ENCODE peak calls at places on chromosome 12, in five cellular contexts. One of them, this sample, is unnamed.
A peak's percentile ranks its signal among the peaks of the same experiment; 100 is the strongest.

GRCh38 chr12:15525414-15525813 is 203.1 kb downstream of the PTPRO start:
- DNase-seq in GM12878: no peak
- DNase-seq in MM.1S: no peak
- DNase-seq in HCT116: no peak
- DNase-seq in neural progenitor cell: no peak
- DNase-seq in this sample: no peak

GRCh38 chr12:124919646-124920352 is 5.3 kb upstream of the UBC start:
- DNase-seq in MM.1S: peak; percentile 70
- DNase-seq in neural progenitor cell: peak; percentile 30
- DNase-seq in GM12878: peak; percentile 76
- DNase-seq in HCT116: no peak
- DNase-seq in this sample: peak; percentile 45

GRCh38 chr12:46963977-46964376 is 115.4 kb upstream of the PCED1B start:
- DNase-seq in HCT116: no peak
- DNase-seq in GM12878: no peak
- DNase-seq in neural progenitor cell: no peak
- DNase-seq in MM.1S: no peak
- DNase-seq in this sample: no peak

GRCh38 chr12:88391556-88391955 is 188.7 kb downstream of the KITLG start:
- DNase-seq in MM.1S: peak; percentile 59
- DNase-seq in GM12878: no peak
- DNase-seq in HCT116: peak; percentile 6
- DNase-seq in neural progenitor cell: no peak
- DNase-seq in this sample: no peak

GRCh38 chr12:131041216-131041967 is 87.7 kb downstream of the ADGRD1 start:
- DNase-seq in HCT116: no peak
- DNase-seq in GM12878: no peak
- DNase-seq in MM.1S: no peak
- DNase-seq in neural progenitor cell: no peak
- DNase-seq in this sample: no peak

GRCh38 chr12:71465794-71466193 is 26.2 kb downstream of the LGR5 start:
- DNase-seq in neural progenitor cell: no peak
- DNase-seq in GM12878: no peak
- DNase-seq in MM.1S: no peak
- DNase-seq in HCT116: no peak
- DNase-seq in this sample: no peak

GRCh38 chr12:102800565-102800964 is 116.5 kb downstream of the PAH start:
- DNase-seq in neural progenitor cell: no peak
- DNase-seq in MM.1S: no peak
- DNase-seq in HCT116: no peak
- DNase-seq in GM12878: no peak
- DNase-seq in this sample: no peak

GRCh38 chr12:75820848-75821578 is 210.6 kb downstream of the PHLDA1 start:
- DNase-seq in GM12878: no peak
- DNase-seq in neural progenitor cell: no peak
- DNase-seq in HCT116: no peak
- DNase-seq in MM.1S: no peak
- DNase-seq in this sample: no peak

GRCh38 chr12:123101467-123102004 is 49.4 kb downstream of the PITPNM2 start:
- DNase-seq in MM.1S: no peak
- DNase-seq in neural progenitor cell: no peak
- DNase-seq in HCT116: no peak
- DNase-seq in GM12878: no peak
- DNase-seq in this sample: no peak

GRCh38 chr12:100574262-100575074 is 984 bp downstream of the GAS2L3 start:
- DNase-seq in neural progenitor cell: peak; percentile 45
- DNase-seq in HCT116: no peak
- DNase-seq in GM12878: no peak
- DNase-seq in MM.1S: no peak
- DNase-seq in this sample: no peak

GRCh38 chr12:28172434-28173030 is 17.7 kb upstream of the CCDC91 start:
- DNase-seq in neural progenitor cell: peak; percentile 53
- DNase-seq in GM12878: no peak
- DNase-seq in HCT116: peak; percentile 36
- DNase-seq in MM.1S: peak; percentile 26
- DNase-seq in this sample: peak; percentile 13

GRCh38 chr12:87300-87699 is 20.7 kb downstream of the IQSEC3 start:
- DNase-seq in neural progenitor cell: no peak
- DNase-seq in GM12878: no peak
- DNase-seq in MM.1S: no peak
- DNase-seq in HCT116: no peak
- DNase-seq in this sample: no peak

GRCh38 chr12:54020587-54020969 is 7.7 kb upstream of the HOXC6 start:
- DNase-seq in neural progenitor cell: no peak
- DNase-seq in MM.1S: no peak
- DNase-seq in HCT116: no peak
- DNase-seq in GM12878: no peak
- DNase-seq in this sample: no peak

GRCh38 chr12:26017484-26018211 is 59.2 kb downstream of the RASSF8 start:
- DNase-seq in GM12878: no peak
- DNase-seq in HCT116: peak; percentile 27
- DNase-seq in neural progenitor cell: peak; percentile 85
- DNase-seq in MM.1S: peak; percentile 37
- DNase-seq in this sample: peak; percentile 27

GRCh38 chr12:121379945-121380344 is 20.0 kb upstream of the RNF34 start:
- DNase-seq in GM12878: no peak
- DNase-seq in MM.1S: no peak
- DNase-seq in neural progenitor cell: no peak
- DNase-seq in HCT116: no peak
- DNase-seq in this sample: no peak

GRCh38 chr12:124861492-124861891 is 2.2 kb downstream of the SCARB1 start:
- DNase-seq in neural progenitor cell: no peak
- DNase-seq in MM.1S: no peak
- DNase-seq in GM12878: peak; percentile 39
- DNase-seq in HCT116: peak; percentile 53
- DNase-seq in this sample: no peak

GRCh38 chr12:104588048-104588942 is 131.5 kb downstream of the CHST11 start:
- DNase-seq in MM.1S: no peak
- DNase-seq in HCT116: peak; percentile 89
- DNase-seq in GM12878: no peak
- DNase-seq in neural progenitor cell: no peak
- DNase-seq in this sample: no peak

GRCh38 chr12:29158364-29158763 is 9.3 kb downstream of the FAR2 start:
- DNase-seq in MM.1S: no peak
- DNase-seq in neural progenitor cell: no peak
- DNase-seq in HCT116: no peak
- DNase-seq in GM12878: no peak
- DNase-seq in this sample: no peak

GRCh38 chr12:53844989-53845836 is 93.4 kb upstream of the HOXC13 start:
- DNase-seq in HCT116: no peak
- DNase-seq in neural progenitor cell: no peak
- DNase-seq in GM12878: no peak
- DNase-seq in MM.1S: no peak
- DNase-seq in this sample: no peak

GRCh38 chr12:828726-829395 is 76.5 kb downstream of the WNK1 start:
- DNase-seq in HCT116: no peak
- DNase-seq in GM12878: no peak
- DNase-seq in neural progenitor cell: no peak
- DNase-seq in MM.1S: no peak
- DNase-seq in this sample: no peak

GRCh38 chr12:87667378-87667777 is 361.8 kb downstream of the C12orf50 start:
- DNase-seq in HCT116: no peak
- DNase-seq in GM12878: no peak
- DNase-seq in neural progenitor cell: no peak
- DNase-seq in MM.1S: peak; percentile 23
- DNase-seq in this sample: peak; percentile 1

GRCh38 chr12:131375261-131375971 is 335.5 kb upstream of the SFSWAP start:
- DNase-seq in HCT116: no peak
- DNase-seq in neural progenitor cell: no peak
- DNase-seq in GM12878: no peak
- DNase-seq in MM.1S: no peak
- DNase-seq in this sample: no peak

GRCh38 chr12:27031531-27031930 is 9.2 kb downstream of the MED21 start:
- DNase-seq in HCT116: no peak
- DNase-seq in GM12878: no peak
- DNase-seq in MM.1S: no peak
- DNase-seq in neural progenitor cell: no peak
- DNase-seq in this sample: no peak
- H2AFZ ChIP-seq in HCT116: no peak overlapping the region
- H2AFZ ChIP-seq in GM12878: no peak overlapping the region
- H2AFZ ChIP-seq in MM.1S: no peak overlapping the region
- H2AFZ ChIP-seq in neural progenitor cell: no peak overlapping the region
- H2AFZ ChIP-seq in this sample: no peak overlapping the region

GRCh38 chr12:57452937-57453509 is 2.1 kb upstream of the INHBE start:
- DNase-seq in HCT116: no peak
- DNase-seq in neural progenitor cell: peak; percentile 89
- DNase-seq in MM.1S: peak; percentile 56
- DNase-seq in GM12878: no peak
- DNase-seq in this sample: peak; percentile 71

GRCh38 chr12:57454213-57454565 is 918 bp upstream of the INHBE start:
- DNase-seq in HCT116: no peak
- DNase-seq in MM.1S: no peak
- DNase-seq in GM12878: no peak
- DNase-seq in neural progenitor cell: no peak
- DNase-seq in this sample: no peak

GRCh38 chr12:57451233-57451778 is 3.8 kb upstream of the INHBE start:
- DNase-seq in GM12878: no peak
- DNase-seq in HCT116: no peak
- DNase-seq in neural progenitor cell: no peak
- DNase-seq in MM.1S: no peak
- DNase-seq in this sample: no peak

GRCh38 chr12:57450057-57450456 is 5.0 kb upstream of the INHBE start:
- DNase-seq in HCT116: no peak
- DNase-seq in GM12878: no peak
- DNase-seq in neural progenitor cell: no peak
- DNase-seq in MM.1S: no peak
- DNase-seq in this sample: no peak

DNA sequence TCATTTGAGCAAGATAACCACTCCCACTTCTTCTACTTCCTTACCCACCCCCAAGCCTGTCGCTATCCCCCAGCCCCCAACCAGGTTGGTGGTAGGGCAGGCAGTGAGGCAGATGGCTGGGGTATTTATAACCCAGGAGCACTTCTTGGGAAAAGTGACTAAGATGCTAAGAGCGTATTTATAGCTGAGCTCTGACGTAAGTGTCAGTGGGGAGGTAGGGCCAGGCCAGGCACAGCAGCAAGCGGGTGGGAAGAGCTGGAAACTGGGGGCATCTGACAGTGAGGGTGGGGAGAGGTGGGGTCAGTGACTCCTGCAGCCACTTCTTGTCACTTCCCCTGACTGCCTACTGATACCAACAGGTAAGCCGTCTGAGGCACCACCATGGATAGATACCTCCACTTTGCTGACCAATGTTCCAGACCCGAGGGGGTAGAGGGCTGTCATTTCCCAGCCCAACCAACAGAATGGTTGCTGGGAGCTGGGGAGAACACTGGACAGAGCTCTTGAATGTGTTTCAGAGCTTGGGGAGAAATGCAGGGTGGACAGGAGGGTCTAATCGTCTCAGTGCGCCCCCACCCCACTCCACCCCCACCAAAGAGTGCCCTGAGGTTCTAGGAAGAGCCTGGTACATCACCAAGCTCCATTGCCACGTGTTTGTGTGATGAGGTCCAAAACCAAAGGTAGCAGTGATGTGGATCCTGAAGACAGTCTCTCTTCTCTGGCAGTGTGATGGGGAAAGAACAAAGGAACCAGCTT is 2.7 kb upstream of the INHBE start:
- DNase-seq in HCT116: no peak
- DNase-seq in neural progenitor cell: no peak
- DNase-seq in MM.1S: no peak
- DNase-seq in GM12878: no peak
- DNase-seq in this sample: no peak
- H3K4me2 ChIP-seq in HCT116: peak overlapping the region; percentile 13
- H3K4me2 ChIP-seq in neural progenitor cell: no peak overlapping the region
- H3K4me2 ChIP-seq in MM.1S: no peak overlapping the region
- H3K4me2 ChIP-seq in GM12878: no peak overlapping the region
- H3K4me2 ChIP-seq in this sample: no peak overlapping the region

DNA sequence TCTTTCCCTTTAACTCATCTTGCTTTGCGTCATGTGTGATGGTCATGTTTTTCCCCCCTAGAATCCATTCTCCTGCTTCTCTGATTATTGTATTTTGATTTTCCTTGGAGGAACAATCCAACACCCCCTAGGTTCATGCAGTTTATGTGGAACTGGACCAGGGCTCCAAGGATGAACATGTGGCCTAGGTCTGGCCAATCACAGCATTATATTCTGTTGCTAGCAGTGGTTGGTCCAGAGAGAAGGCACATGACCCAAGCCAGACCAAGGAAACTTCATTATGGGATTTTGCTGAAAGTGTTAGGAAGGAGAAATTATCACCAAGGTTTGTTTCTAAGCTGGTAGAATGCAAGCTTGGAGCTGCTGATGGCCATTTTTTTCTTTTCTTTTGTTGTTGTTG is 6.9 kb upstream of the PPTC7 start:
- DNase-seq in MM.1S: no peak
- DNase-seq in neural progenitor cell: no peak
- DNase-seq in GM12878: no peak
- DNase-seq in HCT116: no peak
- DNase-seq in this sample: no peak
- H2AFZ ChIP-seq in MM.1S: no peak overlapping the region
- H2AFZ ChIP-seq in neural progenitor cell: no peak overlapping the region
- H2AFZ ChIP-seq in GM12878: no peak overlapping the region
- H2AFZ ChIP-seq in HCT116: peak overlapping the region; percentile 23
- H2AFZ ChIP-seq in this sample: peak overlapping the region; percentile 85

GRCh38 chr12:13100882-13101769 is 2.3 kb downstream of the GSG1 start:
- DNase-seq in GM12878: no peak
- DNase-seq in neural progenitor cell: peak; percentile 94
- DNase-seq in HCT116: peak; percentile 67
- DNase-seq in MM.1S: peak; percentile 90
- DNase-seq in this sample: peak; percentile 88

GRCh38 chr12:13103391-13104033 is at the start of gene GSG1:
- DNase-seq in neural progenitor cell: no peak
- DNase-seq in MM.1S: no peak
- DNase-seq in GM12878: no peak
- DNase-seq in HCT116: no peak
- DNase-seq in this sample: peak; percentile 24

GRCh38 chr12:13101854-13102375 is 1.6 kb downstream of the GSG1 start:
- DNase-seq in HCT116: no peak
- DNase-seq in GM12878: no peak
- DNase-seq in neural progenitor cell: no peak
- DNase-seq in MM.1S: peak; percentile 64
- DNase-seq in this sample: peak; percentile 13

GRCh38 chr12:13104403-13104802 is 936 bp upstream of the GSG1 start:
- DNase-seq in MM.1S: no peak
- DNase-seq in neural progenitor cell: no peak
- DNase-seq in GM12878: no peak
- DNase-seq in HCT116: no peak
- DNase-seq in this sample: no peak

DNA sequence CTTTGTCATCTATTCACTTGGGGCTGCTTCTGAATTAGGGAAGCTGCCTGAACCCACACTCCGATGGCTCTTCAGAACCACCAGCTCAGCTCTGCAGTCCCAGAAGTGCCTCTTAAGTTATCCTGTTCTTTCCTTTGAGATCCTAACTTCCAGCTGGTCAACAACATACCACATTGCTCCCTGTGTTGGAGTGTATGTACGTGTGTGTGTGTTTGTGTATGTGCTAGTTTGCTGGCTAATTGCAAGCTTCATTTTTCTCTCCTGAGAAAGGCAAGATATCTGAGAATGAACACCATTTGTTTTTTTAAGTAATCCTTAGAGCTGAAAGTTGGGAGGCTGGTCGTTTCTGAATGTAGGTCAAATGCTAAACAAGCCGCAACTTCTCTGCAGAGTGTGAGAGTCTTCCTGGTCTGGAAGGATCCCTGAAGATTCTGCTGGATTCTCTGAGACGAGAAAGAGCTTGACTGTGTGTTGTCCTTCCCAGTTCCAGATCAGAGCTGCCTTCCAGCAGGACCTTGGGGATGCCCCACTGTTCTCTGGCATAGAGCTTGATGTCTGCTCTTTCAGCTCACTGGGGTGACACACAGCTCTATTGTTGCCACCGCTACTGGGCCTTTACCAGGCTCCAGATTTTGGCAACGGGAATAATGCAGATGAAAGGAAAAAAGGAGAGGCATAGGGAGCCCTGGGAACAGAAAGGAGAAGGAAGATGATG is 829 bp downstream of the GSG1 start:
- DNase-seq in neural progenitor cell: no peak
- DNase-seq in GM12878: no peak
- DNase-seq in HCT116: no peak
- DNase-seq in MM.1S: no peak
- DNase-seq in this sample: no peak
- H3K4me2 ChIP-seq in neural progenitor cell: no peak overlapping the region
- H3K4me2 ChIP-seq in GM12878: no peak overlapping the region
- H3K4me2 ChIP-seq in HCT116: peak overlapping the region; percentile 88
- H3K4me2 ChIP-seq in MM.1S: peak overlapping the region; percentile 94
- H3K4me2 ChIP-seq in this sample: no peak overlapping the region